ENCODE peak calls at places on chromosome 7, in nine cellular contexts. C, S, M, X, I, V, D, O and T are unnamed samples.

GRCh38 chr7:33903770-33904679 is 1.3 kb upstream of the BMPER start:
- DNase-seq in C (no peak), S (peak), M (peak), X (peak), I (peak), V (peak), D (peak), O (peak), T (peak)

GRCh38 chr7:374706-375490 is 84.9 kb downstream of the FOXL3 start:
- DNase-seq in C (no peak), S (no peak), M (no peak), X (peak), I (no peak), V (no peak), D (no peak), O (peak), T (no peak)

GRCh38 chr7:132614428-132615076 is 38.3 kb upstream of the PLXNA4 start:
- DNase-seq in C (no peak), S (no peak), M (no peak), X (peak), I (no peak), V (peak), D (peak), O (peak), T (peak)

GRCh38 chr7:45885264-45885882 is 2.9 kb upstream of the IGFBP1 start:
- DNase-seq in C (no peak), S (peak), M (peak), X (no peak), I (no peak), V (no peak), D (no peak), O (no peak), T (peak)

GRCh38 chr7:149790754-149791360 is 17.5 kb upstream of the ZNF467 start:
- DNase-seq in C (no peak), S (no peak), M (no peak), X (no peak), I (no peak), V (no peak), D (no peak), O (no peak), T (no peak)

GRCh38 chr7:15603124-15603523 is 41.3 kb upstream of the AGMO start:
- DNase-seq in C (no peak), S (no peak), M (no peak), X (no peak), I (no peak), V (no peak), D (peak), O (no peak), T (peak)

GRCh38 chr7:134083766-134084487 is 43.2 kb upstream of the LRGUK start:
- DNase-seq in C (no peak), S (peak), M (no peak), X (no peak), I (no peak), V (no peak), D (peak), O (no peak), T (peak)

GRCh38 chr7:43105521-43106120 is 6.8 kb upstream of the HECW1 start:
- DNase-seq in C (no peak), S (no peak), M (peak), X (no peak), I (no peak), V (no peak), D (no peak), O (no peak), T (no peak)

GRCh38 chr7:45646996-45647411 is 72.8 kb downstream of the ADCY1 start:
- DNase-seq in C (no peak), S (no peak), M (no peak), X (peak), I (no peak), V (no peak), D (no peak), O (peak), T (peak)

GRCh38 chr7:64183126-64183742 is 23.8 kb upstream of the ZNF735 start:
- DNase-seq in C (no peak), S (no peak), M (no peak), X (peak), I (peak), V (peak), D (no peak), O (no peak), T (no peak)

GRCh38 chr7:36387437-36388345 is 2.0 kb upstream of the ANLN start:
- DNase-seq in C (no peak), S (no peak), M (peak), X (no peak), I (no peak), V (no peak), D (no peak), O (no peak), T (peak)

GRCh38 chr7:130986271-130986690 is 252.3 kb upstream of the KLF14 start:
- DNase-seq in C (no peak), S (no peak), M (no peak), X (no peak), I (peak), V (no peak), D (no peak), O (no peak), T (no peak)

GRCh38 chr7:27202018-27202740 is 2.3 kb upstream of the HOXA13 start:
- DNase-seq in C (no peak), S (no peak), M (no peak), X (peak), I (no peak), V (no peak), D (no peak), O (no peak), T (no peak)